ENCODE peak calls at places on chromosomes 3 and 15, in eight cellular contexts. D, O, G, M, L, E, C and K are unnamed samples.
A peak's percentile ranks its signal among the peaks of the same experiment; 100 is the strongest.

GRCh38 chr15:67133738-67134576 is 68.6 kb downstream of the SMAD3 start:
- DNase-seq in D (no peak), O (peak; percentile 85), G (no peak), M (peak; percentile 28), L (no peak), E (peak; percentile 57), C (no peak), K (peak; percentile 42)

GRCh38 chr3:187828571-187829452 is 83.5 kb upstream of the BCL6 start:
- DNase-seq in D (peak; percentile 33), O (no peak), G (no peak), M (no peak), L (peak; percentile 48), E (no peak), C (peak; percentile 34), K (no peak)

GRCh38 chr3:178777718-178778411 is 241.6 kb downstream of the KCNMB2 start:
- DNase-seq in D (no peak), O (peak; percentile 39), G (no peak), M (no peak), L (no peak), E (peak; percentile 56), C (no peak), K (no peak)

GRCh38 chr15:85780586-85780985 is 14.1 kb downstream of the KLHL25 start:
- DNase-seq in D (no peak), O (no peak), G (no peak), M (no peak), L (no peak), E (no peak), C (no peak), K (no peak)

GRCh38 chr3:56800373-56801150 is 1.2 kb downstream of the ARHGEF3 start:
- DNase-seq in D (no peak), O (peak; percentile 56), G (no peak), M (peak; percentile 68), L (no peak), E (no peak), C (no peak), K (peak; percentile 22)

GRCh38 chr15:27495963-27496459 is 525.0 kb downstream of the GABRG3 start:
- DNase-seq in D (no peak), O (no peak), G (no peak), M (no peak), L (no peak), E (no peak), C (no peak), K (no peak)

GRCh38 chr15:45448516-45448915 is 70.2 kb upstream of the GATM start:
- DNase-seq in D (no peak), O (peak; percentile 29), G (no peak), M (no peak), L (no peak), E (peak; percentile 8), C (no peak), K (no peak)

GRCh38 chr3:7504886-7505775 is 644.2 kb downstream of the GRM7 start:
- DNase-seq in D (peak; percentile 70), O (peak; percentile 98), G (no peak), M (no peak), L (no peak), E (no peak), C (no peak), K (no peak)

GRCh38 chr15:81480645-81481053 is 106.6 kb upstream of the TMC3 start:
- DNase-seq in D (peak; percentile 86), O (peak; percentile 39), G (peak; percentile 57), M (no peak), L (no peak), E (peak; percentile 68), C (peak; percentile 11), K (peak; percentile 45)

GRCh38 chr3:194476784-194477183 is 10.0 kb downstream of the ATP13A3 start:
- DNase-seq in D (peak; percentile 63), O (no peak), G (peak; percentile 43), M (no peak), L (no peak), E (no peak), C (no peak), K (no peak)

GRCh38 chr3:194711913-194712312 is 26.2 kb downstream of the FAM43A start:
- DNase-seq in D (peak; percentile 59), O (peak; percentile 93), G (no peak), M (no peak), L (no peak), E (peak; percentile 91), C (no peak), K (no peak)

GRCh38 chr3:177396707-177397106 is 199.4 kb upstream of the TBL1XR1 start:
- DNase-seq in D (no peak), O (no peak), G (peak; percentile 46), M (no peak), L (no peak), E (no peak), C (no peak), K (no peak)

GRCh38 chr15:74233373-74233772 is 2.8 kb upstream of the CCDC33 start:
- DNase-seq in D (no peak), O (no peak), G (no peak), M (no peak), L (no peak), E (no peak), C (no peak), K (no peak)

GRCh38 chr3:63364495-63364894 is 86.4 kb downstream of the SYNPR start:
- DNase-seq in D (peak; percentile 28), O (peak; percentile 72), G (no peak), M (no peak), L (no peak), E (peak; percentile 64), C (no peak), K (no peak)

GRCh38 chr3:126361211-126361610 is 4.0 kb upstream of the KLF15 start:
- DNase-seq in D (no peak), O (no peak), G (no peak), M (no peak), L (no peak), E (no peak), C (no peak), K (no peak)

GRCh38 chr15:63465104-63465503 is 39.3 kb upstream of the USP3 start:
- DNase-seq in D (no peak), O (peak; percentile 75), G (no peak), M (no peak), L (no peak), E (peak; percentile 74), C (no peak), K (no peak)

GRCh38 chr3:179446501-179446900 is 4.8 kb downstream of the GNB4 start:
- DNase-seq in D (peak; percentile 28), O (no peak), G (no peak), M (no peak), L (no peak), E (peak; percentile 47), C (no peak), K (peak; percentile 15)

GRCh38 chr3:196990654-196991053 is 22.0 kb upstream of the PIGZ start:
- DNase-seq in D (no peak), O (no peak), G (no peak), M (no peak), L (no peak), E (no peak), C (no peak), K (no peak)

GRCh38 chr3:52056521-52056967 is at the start of gene DUSP7:
- DNase-seq in D (peak; percentile 91), O (peak; percentile 63), G (peak; percentile 67), M (peak; percentile 58), L (peak; percentile 68), E (peak; percentile 85), C (no peak), K (peak; percentile 50)

GRCh38 chr15:26981492-26981891 is 10.5 kb downstream of the GABRG3 start:
- DNase-seq in D (no peak), O (no peak), G (no peak), M (no peak), L (no peak), E (no peak), C (no peak), K (no peak)

GRCh38 chr3:117019082-117019713 is 309.6 kb downstream of the TUSC7 start:
- DNase-seq in D (peak; percentile 84), O (peak; percentile 51), G (peak; percentile 86), M (no peak), L (peak; percentile 6), E (peak; percentile 83), C (no peak), K (peak; percentile 18)

GRCh38 chr3:69763976-69764851 is 24.9 kb downstream of the MITF start:
- DNase-seq in D (no peak), O (peak; percentile 48), G (no peak), M (no peak), L (no peak), E (no peak), C (no peak), K (no peak)

GRCh38 chr3:124846189-124846588 is 41.0 kb downstream of the ITGB5 start:
- DNase-seq in D (no peak), O (peak; percentile 76), G (no peak), M (no peak), L (no peak), E (peak; percentile 85), C (no peak), K (no peak)

GRCh38 chr3:9153763-9154601 is 95.5 kb downstream of the SRGAP3 start:
- DNase-seq in D (no peak), O (peak; percentile 30), G (peak; percentile 76), M (no peak), L (no peak), E (peak; percentile 83), C (no peak), K (no peak)

GRCh38 chr15:63870403-63871209 is 36.9 kb upstream of the HERC1 start:
- DNase-seq in D (peak; percentile 89), O (peak; percentile 82), G (no peak), M (no peak), L (peak; percentile 64), E (peak; percentile 90), C (no peak), K (no peak)

GRCh38 chr3:111956995-111957736 is 21.7 kb upstream of the ABHD10 start:
- DNase-seq in D (no peak), O (no peak), G (no peak), M (no peak), L (no peak), E (no peak), C (no peak), K (no peak)

GRCh38 chr3:194466761-194467356 is 19.9 kb downstream of the ATP13A3 start:
- DNase-seq in D (no peak), O (no peak), G (no peak), M (no peak), L (no peak), E (peak; percentile 37), C (no peak), K (no peak)

GRCh38 chr3:46947981-46948791 is 28.4 kb downstream of the CCDC12 start:
- DNase-seq in D (peak; percentile 91), O (peak; percentile 61), G (peak; percentile 82), M (peak; percentile 34), L (peak; percentile 40), E (peak; percentile 28), C (no peak), K (no peak)

GRCh38 chr15:70201376-70201775 is 103.7 kb upstream of the TLE3 start:
- DNase-seq in D (no peak), O (no peak), G (no peak), M (no peak), L (no peak), E (no peak), C (no peak), K (no peak)